ENCODE peak calls at places on chromosomes 11 and 22, in eight cellular contexts. One of them, this sample, is unnamed.

GRCh38 chr22:40593460-40594273 is 42.9 kb downstream of the MRTFA start:
- DNase-seq in foreskin fibroblast: no peak
- DNase-seq in AG04450: no peak
- DNase-seq in epithelial cell of esophagus: no peak
- DNase-seq in left lung: no peak
- DNase-seq in PC-3: no peak
- DNase-seq in GM23338: no peak
- DNase-seq in HFF-Myc: no peak
- DNase-seq in this sample: no peak

GRCh38 chr11:121254756-121255155 is 37.8 kb upstream of the SC5D start:
- DNase-seq in foreskin fibroblast: no peak
- DNase-seq in left lung: no peak
- DNase-seq in GM23338: no peak
- DNase-seq in epithelial cell of esophagus: no peak
- DNase-seq in PC-3: no peak
- DNase-seq in AG04450: no peak
- DNase-seq in HFF-Myc: no peak
- DNase-seq in this sample: no peak

GRCh38 chr11:65563606-65564005 is 5.4 kb upstream of the LTBP3 start:
- DNase-seq in foreskin fibroblast: no peak
- DNase-seq in left lung: no peak
- DNase-seq in PC-3: no peak
- DNase-seq in HFF-Myc: no peak
- DNase-seq in AG04450: no peak
- DNase-seq in epithelial cell of esophagus: no peak
- DNase-seq in GM23338: no peak
- DNase-seq in this sample: no peak

GRCh38 chr11:123125169-123125568 is 63.2 kb upstream of the HSPA8 start:
- DNase-seq in left lung: peak
- DNase-seq in GM23338: no peak
- DNase-seq in epithelial cell of esophagus: no peak
- DNase-seq in AG04450: no peak
- DNase-seq in foreskin fibroblast: no peak
- DNase-seq in PC-3: no peak
- DNase-seq in HFF-Myc: no peak
- DNase-seq in this sample: no peak

GRCh38 chr11:93133710-93134109 is 64.1 kb downstream of the SLC36A4 start:
- DNase-seq in HFF-Myc: no peak
- DNase-seq in GM23338: no peak
- DNase-seq in left lung: no peak
- DNase-seq in AG04450: peak
- DNase-seq in foreskin fibroblast: peak
- DNase-seq in epithelial cell of esophagus: peak
- DNase-seq in PC-3: no peak
- DNase-seq in this sample: peak

GRCh38 chr11:44519989-44520737 is 45.3 kb upstream of the CD82 start:
- DNase-seq in AG04450: no peak
- DNase-seq in PC-3: no peak
- DNase-seq in epithelial cell of esophagus: no peak
- DNase-seq in GM23338: peak
- DNase-seq in left lung: peak
- DNase-seq in foreskin fibroblast: no peak
- DNase-seq in HFF-Myc: no peak
- DNase-seq in this sample: no peak

GRCh38 chr11:126039485-126040271 is 23.0 kb downstream of the CDON start:
- DNase-seq in epithelial cell of esophagus: peak
- DNase-seq in foreskin fibroblast: no peak
- DNase-seq in left lung: no peak
- DNase-seq in AG04450: no peak
- DNase-seq in PC-3: peak
- DNase-seq in GM23338: peak
- DNase-seq in HFF-Myc: no peak
- DNase-seq in this sample: no peak

GRCh38 chr11:65293909-65294381 is 20.7 kb upstream of the CDC42EP2 start:
- DNase-seq in GM23338: no peak
- DNase-seq in AG04450: no peak
- DNase-seq in left lung: no peak
- DNase-seq in foreskin fibroblast: no peak
- DNase-seq in HFF-Myc: no peak
- DNase-seq in PC-3: no peak
- DNase-seq in epithelial cell of esophagus: no peak
- DNase-seq in this sample: no peak

GRCh38 chr11:78078218-78079167 is 1.2 kb downstream of the NDUFC2 start:
- DNase-seq in AG04450: no peak
- DNase-seq in PC-3: no peak
- DNase-seq in HFF-Myc: no peak
- DNase-seq in epithelial cell of esophagus: no peak
- DNase-seq in foreskin fibroblast: no peak
- DNase-seq in GM23338: peak
- DNase-seq in left lung: no peak
- DNase-seq in this sample: no peak

GRCh38 chr11:115916596-115916995 is 412.4 kb upstream of the CADM1 start:
- DNase-seq in GM23338: no peak
- DNase-seq in left lung: peak
- DNase-seq in HFF-Myc: no peak
- DNase-seq in PC-3: no peak
- DNase-seq in AG04450: no peak
- DNase-seq in epithelial cell of esophagus: no peak
- DNase-seq in foreskin fibroblast: no peak
- DNase-seq in this sample: no peak
- TF ChIP-seq CTCF in GM23338: no peak
- TF ChIP-seq CTCF in left lung: no peak
- TF ChIP-seq CTCF in HFF-Myc: no peak
- TF ChIP-seq CTCF in PC-3: no peak
- TF ChIP-seq CTCF in AG04450: no peak
- TF ChIP-seq CTCF in epithelial cell of esophagus: no peak
- TF ChIP-seq CTCF in foreskin fibroblast: no peak
- TF ChIP-seq CTCF in this sample: no peak

GRCh38 chr22:34430386-34430785 is 510.1 kb upstream of the LARGE1 start:
- DNase-seq in left lung: no peak
- DNase-seq in foreskin fibroblast: no peak
- DNase-seq in HFF-Myc: no peak
- DNase-seq in AG04450: no peak
- DNase-seq in GM23338: no peak
- DNase-seq in epithelial cell of esophagus: no peak
- DNase-seq in PC-3: no peak
- DNase-seq in this sample: no peak
- TF ChIP-seq CTCF in left lung: no peak
- TF ChIP-seq CTCF in foreskin fibroblast: no peak
- TF ChIP-seq CTCF in HFF-Myc: no peak
- TF ChIP-seq CTCF in AG04450: no peak
- TF ChIP-seq CTCF in GM23338: no peak
- TF ChIP-seq CTCF in epithelial cell of esophagus: no peak
- TF ChIP-seq CTCF in PC-3: no peak
- TF ChIP-seq CTCF in this sample: no peak

GRCh38 chr22:17135153-17135760 is 14.1 kb upstream of the TMEM121B start:
- DNase-seq in AG04450: no peak
- DNase-seq in HFF-Myc: no peak
- DNase-seq in GM23338: no peak
- DNase-seq in PC-3: no peak
- DNase-seq in left lung: no peak
- DNase-seq in foreskin fibroblast: no peak
- DNase-seq in epithelial cell of esophagus: no peak
- DNase-seq in this sample: no peak

GRCh38 chr22:17130199-17130598 is 9.0 kb upstream of the TMEM121B start:
- DNase-seq in foreskin fibroblast: peak
- DNase-seq in HFF-Myc: peak
- DNase-seq in AG04450: no peak
- DNase-seq in PC-3: no peak
- DNase-seq in epithelial cell of esophagus: no peak
- DNase-seq in left lung: no peak
- DNase-seq in GM23338: no peak
- DNase-seq in this sample: no peak

GRCh38 chr22:17133137-17133536 is 12.0 kb upstream of the TMEM121B start:
- DNase-seq in AG04450: no peak
- DNase-seq in PC-3: no peak
- DNase-seq in HFF-Myc: no peak
- DNase-seq in left lung: no peak
- DNase-seq in GM23338: no peak
- DNase-seq in foreskin fibroblast: no peak
- DNase-seq in epithelial cell of esophagus: no peak
- DNase-seq in this sample: no peak

GRCh38 chr22:17132112-17132511 is 11.0 kb upstream of the TMEM121B start:
- DNase-seq in foreskin fibroblast: no peak
- DNase-seq in left lung: no peak
- DNase-seq in GM23338: no peak
- DNase-seq in epithelial cell of esophagus: no peak
- DNase-seq in PC-3: no peak
- DNase-seq in HFF-Myc: no peak
- DNase-seq in AG04450: no peak
- DNase-seq in this sample: no peak

GRCh38 chr22:17131686-17132085 is 10.5 kb upstream of the TMEM121B start:
- DNase-seq in HFF-Myc: no peak
- DNase-seq in left lung: no peak
- DNase-seq in AG04450: no peak
- DNase-seq in epithelial cell of esophagus: no peak
- DNase-seq in PC-3: no peak
- DNase-seq in foreskin fibroblast: no peak
- DNase-seq in GM23338: peak
- DNase-seq in this sample: no peak
- TF ChIP-seq CTCF in HFF-Myc: no peak
- TF ChIP-seq CTCF in left lung: no peak
- TF ChIP-seq CTCF in AG04450: no peak
- TF ChIP-seq CTCF in epithelial cell of esophagus: no peak
- TF ChIP-seq CTCF in PC-3: no peak
- TF ChIP-seq CTCF in foreskin fibroblast: no peak
- TF ChIP-seq CTCF in GM23338: peak
- TF ChIP-seq CTCF in this sample: no peak

GRCh38 chr22:19773470-19774040 is 13.0 kb downstream of the TBX1 start:
- DNase-seq in foreskin fibroblast: no peak
- DNase-seq in AG04450: no peak
- DNase-seq in GM23338: no peak
- DNase-seq in HFF-Myc: no peak
- DNase-seq in left lung: no peak
- DNase-seq in PC-3: no peak
- DNase-seq in epithelial cell of esophagus: no peak
- DNase-seq in this sample: no peak

GRCh38 chr22:19774628-19775027 is 14.1 kb downstream of the TBX1 start:
- DNase-seq in left lung: no peak
- DNase-seq in epithelial cell of esophagus: no peak
- DNase-seq in AG04450: no peak
- DNase-seq in GM23338: no peak
- DNase-seq in HFF-Myc: no peak
- DNase-seq in PC-3: no peak
- DNase-seq in foreskin fibroblast: no peak
- DNase-seq in this sample: no peak

GRCh38 chr22:19770349-19771220 is 10.0 kb downstream of the TBX1 start:
- DNase-seq in HFF-Myc: no peak
- DNase-seq in epithelial cell of esophagus: no peak
- DNase-seq in foreskin fibroblast: no peak
- DNase-seq in GM23338: no peak
- DNase-seq in left lung: no peak
- DNase-seq in PC-3: no peak
- DNase-seq in AG04450: no peak
- DNase-seq in this sample: no peak

GRCh38 chr22:19772422-19772672 is 11.8 kb downstream of the TBX1 start:
- DNase-seq in foreskin fibroblast: no peak
- DNase-seq in left lung: no peak
- DNase-seq in epithelial cell of esophagus: no peak
- DNase-seq in GM23338: no peak
- DNase-seq in HFF-Myc: no peak
- DNase-seq in AG04450: no peak
- DNase-seq in PC-3: no peak
- DNase-seq in this sample: no peak

DNA sequence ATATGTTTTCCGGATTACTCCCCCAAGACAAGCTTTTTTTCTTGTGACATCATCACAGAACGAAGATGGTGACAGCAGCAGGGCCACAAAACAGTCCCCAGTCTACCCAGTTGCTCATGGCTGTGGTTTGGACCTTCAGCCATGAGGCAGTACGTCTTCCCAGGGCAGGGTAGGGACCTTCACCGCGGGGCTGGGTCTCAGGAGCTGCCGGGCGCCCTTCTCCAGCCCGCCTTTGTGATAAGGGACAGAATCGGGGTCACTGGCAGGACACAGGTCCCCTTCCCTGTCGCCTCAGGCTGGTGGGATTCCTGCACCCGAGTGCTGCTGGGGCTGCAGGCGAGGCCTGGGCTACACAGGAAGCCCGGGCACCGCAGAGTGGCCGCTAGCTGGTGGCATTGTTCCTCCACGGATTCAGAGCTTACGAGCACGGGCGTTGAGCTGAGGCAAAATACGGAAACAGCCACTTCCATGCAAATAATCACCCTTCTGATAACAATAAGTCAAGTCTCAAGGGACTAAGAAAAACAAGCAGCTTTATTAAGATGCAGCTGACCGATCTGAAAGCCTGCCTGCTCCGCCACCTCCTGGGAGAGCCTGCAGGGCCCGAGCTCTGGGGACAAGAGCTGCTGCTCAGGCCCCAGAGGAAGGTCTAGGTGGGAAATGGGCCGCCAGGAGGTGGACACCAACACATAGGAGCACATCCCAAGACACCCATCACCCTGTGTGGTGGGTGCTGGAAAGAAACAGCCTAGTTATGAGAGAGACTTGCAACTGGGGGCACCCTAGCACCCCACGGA is 12.3 kb downstream of the TBX1 start:
- DNase-seq in HFF-Myc: no peak
- DNase-seq in left lung: no peak
- DNase-seq in foreskin fibroblast: no peak
- DNase-seq in AG04450: no peak
- DNase-seq in GM23338: no peak
- DNase-seq in epithelial cell of esophagus: no peak
- DNase-seq in PC-3: no peak
- DNase-seq in this sample: no peak
- TF ChIP-seq CTCF in HFF-Myc: no peak
- TF ChIP-seq CTCF in left lung: no peak
- TF ChIP-seq CTCF in foreskin fibroblast: no peak
- TF ChIP-seq CTCF in AG04450: no peak
- TF ChIP-seq CTCF in GM23338: no peak
- TF ChIP-seq CTCF in epithelial cell of esophagus: no peak
- TF ChIP-seq CTCF in PC-3: no peak
- TF ChIP-seq CTCF in this sample: no peak

GRCh38 chr22:31107206-31108118 is at the start of gene SELENOM:
- DNase-seq in foreskin fibroblast: peak
- DNase-seq in left lung: peak
- DNase-seq in GM23338: peak
- DNase-seq in AG04450: peak
- DNase-seq in epithelial cell of esophagus: peak
- DNase-seq in HFF-Myc: peak
- DNase-seq in PC-3: peak
- DNase-seq in this sample: peak

GRCh38 chr22:31105282-31105929 is 2.0 kb downstream of the SELENOM start:
- DNase-seq in GM23338: no peak
- DNase-seq in AG04450: no peak
- DNase-seq in epithelial cell of esophagus: peak
- DNase-seq in HFF-Myc: no peak
- DNase-seq in foreskin fibroblast: no peak
- DNase-seq in left lung: no peak
- DNase-seq in PC-3: no peak
- DNase-seq in this sample: no peak

GRCh38 chr22:31106651-31107205 is 640 bp downstream of the SELENOM start:
- DNase-seq in left lung: no peak
- DNase-seq in PC-3: no peak
- DNase-seq in HFF-Myc: no peak
- DNase-seq in epithelial cell of esophagus: peak
- DNase-seq in AG04450: no peak
- DNase-seq in foreskin fibroblast: peak
- DNase-seq in GM23338: peak
- DNase-seq in this sample: no peak

GRCh38 chr22:31104869-31105268 is 2.5 kb downstream of the SELENOM start:
- DNase-seq in epithelial cell of esophagus: peak
- DNase-seq in PC-3: no peak
- DNase-seq in left lung: no peak
- DNase-seq in AG04450: no peak
- DNase-seq in foreskin fibroblast: no peak
- DNase-seq in HFF-Myc: no peak
- DNase-seq in GM23338: peak
- DNase-seq in this sample: no peak

GRCh38 chr22:31106001-31106571 is 1.3 kb downstream of the SELENOM start:
- DNase-seq in GM23338: no peak
- DNase-seq in epithelial cell of esophagus: no peak
- DNase-seq in AG04450: no peak
- DNase-seq in left lung: peak
- DNase-seq in PC-3: no peak
- DNase-seq in HFF-Myc: no peak
- DNase-seq in foreskin fibroblast: no peak
- DNase-seq in this sample: no peak
- TF ChIP-seq CTCF in GM23338: peak
- TF ChIP-seq CTCF in epithelial cell of esophagus: peak
- TF ChIP-seq CTCF in AG04450: peak
- TF ChIP-seq CTCF in left lung: no peak
- TF ChIP-seq CTCF in PC-3: no peak
- TF ChIP-seq CTCF in HFF-Myc: no peak
- TF ChIP-seq CTCF in foreskin fibroblast: no peak
- TF ChIP-seq CTCF in this sample: peak

This sample was measured in AG09309.